ENCODE peak calls at places on chromosomes 12 and 14, in six cellular contexts. One of them, this sample, is unnamed.

GRCh38 chr14:50875359-50876090 is 3.7 kb downstream of the ABHD12B start:
- DNase-seq in endodermal cell: peak; percentile 58
- DNase-seq in AG04450: no peak
- DNase-seq in body of pancreas: no peak
- DNase-seq in ovary: no peak
- DNase-seq in HepG2: peak; percentile 96
- DNase-seq in this sample: no peak

GRCh38 chr12:90514325-90514724 is 440.7 kb downstream of the CCER1 start:
- DNase-seq in AG04450: no peak
- DNase-seq in endodermal cell: no peak
- DNase-seq in ovary: no peak
- DNase-seq in HepG2: no peak
- DNase-seq in body of pancreas: no peak
- DNase-seq in this sample: no peak

GRCh38 chr12:45208604-45209487 is 7.0 kb upstream of the ANO6 start:
- DNase-seq in HepG2: peak; percentile 48
- DNase-seq in body of pancreas: no peak
- DNase-seq in ovary: no peak
- DNase-seq in endodermal cell: no peak
- DNase-seq in AG04450: no peak
- DNase-seq in this sample: no peak

GRCh38 chr12:188910-189621 is 24.9 kb downstream of the SLC6A12 start:
- DNase-seq in body of pancreas: peak; percentile 58
- DNase-seq in ovary: peak; percentile 53
- DNase-seq in endodermal cell: peak; percentile 92
- DNase-seq in HepG2: no peak
- DNase-seq in AG04450: peak; percentile 18
- DNase-seq in this sample: no peak

GRCh38 chr12:7099290-7099996 is 7.2 kb upstream of the C1R start:
- DNase-seq in body of pancreas: no peak
- DNase-seq in endodermal cell: no peak
- DNase-seq in ovary: no peak
- DNase-seq in AG04450: no peak
- DNase-seq in HepG2: no peak
- DNase-seq in this sample: no peak

GRCh38 chr12:89551747-89552146 is 25.9 kb upstream of the POC1B start:
- DNase-seq in ovary: no peak
- DNase-seq in endodermal cell: peak; percentile 27
- DNase-seq in AG04450: no peak
- DNase-seq in HepG2: no peak
- DNase-seq in body of pancreas: no peak
- DNase-seq in this sample: no peak

GRCh38 chr14:45082420-45082819 is 1.5 kb upstream of the PRPF39 start:
- DNase-seq in body of pancreas: no peak
- DNase-seq in HepG2: no peak
- DNase-seq in AG04450: no peak
- DNase-seq in ovary: no peak
- DNase-seq in endodermal cell: no peak
- DNase-seq in this sample: no peak

GRCh38 chr12:107236824-107237467 is 143.6 kb upstream of the CRY1 start:
- DNase-seq in endodermal cell: no peak
- DNase-seq in HepG2: no peak
- DNase-seq in ovary: no peak
- DNase-seq in AG04450: peak; percentile 10
- DNase-seq in body of pancreas: no peak
- DNase-seq in this sample: no peak

GRCh38 chr12:127245437-127245836 is 1021.5 kb upstream of the TMEM132C start:
- DNase-seq in endodermal cell: no peak
- DNase-seq in HepG2: no peak
- DNase-seq in body of pancreas: no peak
- DNase-seq in ovary: no peak
- DNase-seq in AG04450: no peak
- DNase-seq in this sample: no peak

GRCh38 chr14:77838756-77839565 is 39.1 kb downstream of the ADCK1 start:
- DNase-seq in ovary: no peak
- DNase-seq in HepG2: no peak
- DNase-seq in AG04450: no peak
- DNase-seq in body of pancreas: no peak
- DNase-seq in endodermal cell: peak; percentile 47
- DNase-seq in this sample: no peak

GRCh38 chr14:52380294-52380693 is 66.2 kb downstream of the PTGER2 start:
- DNase-seq in AG04450: no peak
- DNase-seq in HepG2: no peak
- DNase-seq in endodermal cell: no peak
- DNase-seq in body of pancreas: no peak
- DNase-seq in ovary: no peak
- DNase-seq in this sample: no peak

GRCh38 chr14:99881011-99881410 is 87.8 kb downstream of the EML1 start:
- DNase-seq in body of pancreas: no peak
- DNase-seq in AG04450: no peak
- DNase-seq in ovary: no peak
- DNase-seq in HepG2: no peak
- DNase-seq in endodermal cell: no peak
- DNase-seq in this sample: no peak

GRCh38 chr12:51980051-51980808 is 26.5 kb upstream of the TAMALIN start:
- DNase-seq in body of pancreas: peak; percentile 74
- DNase-seq in endodermal cell: peak; percentile 90
- DNase-seq in ovary: peak; percentile 49
- DNase-seq in AG04450: no peak
- DNase-seq in HepG2: peak; percentile 50
- DNase-seq in this sample: no peak

GRCh38 chr12:11653215-11653753 is 3.8 kb downstream of the ETV6 start:
- DNase-seq in HepG2: no peak
- DNase-seq in ovary: no peak
- DNase-seq in AG04450: no peak
- DNase-seq in endodermal cell: no peak
- DNase-seq in body of pancreas: no peak
- DNase-seq in this sample: no peak

GRCh38 chr14:90513151-90514014 is 116.6 kb downstream of the CALM1 start:
- DNase-seq in endodermal cell: peak; percentile 75
- DNase-seq in HepG2: peak; percentile 93
- DNase-seq in AG04450: no peak
- DNase-seq in ovary: no peak
- DNase-seq in body of pancreas: peak; percentile 81
- DNase-seq in this sample: no peak

GRCh38 chr12:32585680-32586079 is 93.4 kb upstream of the DNM1L start:
- DNase-seq in body of pancreas: no peak
- DNase-seq in HepG2: no peak
- DNase-seq in ovary: no peak
- DNase-seq in AG04450: no peak
- DNase-seq in endodermal cell: no peak
- DNase-seq in this sample: no peak

GRCh38 chr14:99792551-99793212 is 531 bp upstream of the EML1 start:
- DNase-seq in HepG2: no peak
- DNase-seq in body of pancreas: peak; percentile 32
- DNase-seq in AG04450: no peak
- DNase-seq in endodermal cell: peak; percentile 69
- DNase-seq in ovary: peak; percentile 43
- DNase-seq in this sample: no peak

GRCh38 chr14:102233081-102233480 is 71.9 kb downstream of the MOK start:
- DNase-seq in body of pancreas: no peak
- DNase-seq in ovary: no peak
- DNase-seq in endodermal cell: peak; percentile 35
- DNase-seq in HepG2: no peak
- DNase-seq in AG04450: no peak
- DNase-seq in this sample: no peak

GRCh38 chr12:14554281-14555008 is 13.2 kb downstream of the PLBD1 start:
- DNase-seq in body of pancreas: peak; percentile 85
- DNase-seq in endodermal cell: no peak
- DNase-seq in HepG2: no peak
- DNase-seq in AG04450: no peak
- DNase-seq in ovary: peak; percentile 33
- DNase-seq in this sample: peak; percentile 51

GRCh38 chr14:96146131-96146771 is 58.4 kb upstream of the BDKRB2 start:
- DNase-seq in body of pancreas: peak; percentile 23
- DNase-seq in endodermal cell: no peak
- DNase-seq in HepG2: no peak
- DNase-seq in AG04450: no peak
- DNase-seq in ovary: no peak
- DNase-seq in this sample: peak; percentile 7

GRCh38 chr14:71232506-71232905 is 325.2 kb downstream of the PCNX1 start:
- DNase-seq in ovary: no peak
- DNase-seq in body of pancreas: no peak
- DNase-seq in HepG2: no peak
- DNase-seq in endodermal cell: no peak
- DNase-seq in AG04450: no peak
- DNase-seq in this sample: no peak

GRCh38 chr14:99389171-99389826 is 91.4 kb downstream of the SETD3 start:
- DNase-seq in body of pancreas: no peak
- DNase-seq in endodermal cell: peak; percentile 92
- DNase-seq in HepG2: peak; percentile 21
- DNase-seq in AG04450: no peak
- DNase-seq in ovary: no peak
- DNase-seq in this sample: no peak

GRCh38 chr12:123705935-123706334 is 6.2 kb upstream of the ATP6V0A2 start:
- DNase-seq in HepG2: peak; percentile 12
- DNase-seq in AG04450: no peak
- DNase-seq in body of pancreas: no peak
- DNase-seq in ovary: no peak
- DNase-seq in endodermal cell: no peak
- DNase-seq in this sample: no peak

DNA sequence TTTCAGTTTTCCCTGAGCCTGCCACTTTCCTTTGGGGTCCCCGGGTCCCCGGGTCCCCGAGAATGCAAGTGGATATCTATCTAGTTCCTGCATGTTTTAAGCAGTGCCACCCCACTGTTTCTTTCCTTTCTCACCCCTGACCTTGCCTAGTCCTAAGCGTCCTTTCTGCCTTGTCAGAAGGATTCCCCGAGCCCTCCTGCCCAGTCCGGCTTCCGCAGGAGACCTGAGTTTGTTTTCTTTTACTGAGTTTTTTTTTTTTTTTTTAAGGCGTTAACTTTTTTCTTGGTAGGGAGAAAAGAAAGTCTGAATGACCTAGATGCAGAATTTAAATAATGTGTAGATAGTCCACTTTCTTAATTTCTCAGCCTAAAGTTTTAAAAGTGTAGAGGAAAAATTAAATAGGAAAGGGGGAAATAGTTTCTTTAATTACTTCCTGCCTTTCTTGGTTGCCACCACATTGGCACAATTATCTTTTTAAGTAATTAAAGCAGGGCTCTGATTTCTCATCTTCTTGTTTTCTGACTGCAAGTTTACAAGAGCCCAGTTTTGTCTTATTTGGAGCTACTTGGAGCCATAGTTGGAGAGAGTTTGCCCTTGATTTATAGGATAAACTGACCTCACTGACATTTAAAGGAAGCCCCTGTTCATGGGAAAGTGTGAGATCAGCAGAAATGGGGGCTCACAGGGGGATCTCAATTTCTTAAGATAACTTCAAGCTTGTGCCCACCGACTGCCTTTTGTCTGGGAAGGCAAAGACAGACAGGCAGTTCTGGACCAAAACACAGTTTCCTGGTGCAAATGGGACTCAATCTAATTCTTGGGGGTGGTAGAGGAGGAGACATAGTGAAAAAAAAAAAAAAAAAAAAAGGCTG is 2.9 kb downstream of the PAX9 start:
- DNase-seq in HepG2: no peak
- DNase-seq in body of pancreas: no peak
- DNase-seq in AG04450: no peak
- DNase-seq in endodermal cell: no peak
- DNase-seq in ovary: no peak
- DNase-seq in this sample: no peak
- H3K27me3 ChIP-seq in HepG2: peaks cover 65% of the 10 kb centered on the region
- H3K27me3 ChIP-seq in body of pancreas: peaks cover 3% of the 10 kb centered on the region
- H3K27me3 ChIP-seq in AG04450: peaks cover 80% of the 10 kb centered on the region
- H3K27me3 ChIP-seq in endodermal cell: peaks cover 100% of the 10 kb centered on the region
- H3K27me3 ChIP-seq in ovary: peaks cover 3% of the 10 kb centered on the region
- H3K27me3 ChIP-seq in this sample: peaks cover 14% of the 10 kb centered on the region

GRCh38 chr12:81610955-81611889 is 147.9 kb downstream of the PPFIA2 start:
- DNase-seq in AG04450: no peak
- DNase-seq in HepG2: peak; percentile 28
- DNase-seq in body of pancreas: no peak
- DNase-seq in ovary: no peak
- DNase-seq in endodermal cell: peak; percentile 68
- DNase-seq in this sample: no peak
- TF ChIP-seq CTCF in AG04450: peak; percentile 26
- TF ChIP-seq CTCF in HepG2: peak; percentile 56
- TF ChIP-seq CTCF in body of pancreas: peak; percentile 16
- TF ChIP-seq CTCF in ovary: no peak
- TF ChIP-seq CTCF in endodermal cell: peak; percentile 69
- TF ChIP-seq CTCF in this sample: no peak

GRCh38 chr12:31578632-31579031 is 12.3 kb downstream of the DENND5B start:
- DNase-seq in endodermal cell: no peak
- DNase-seq in HepG2: no peak
- DNase-seq in ovary: peak; percentile 56
- DNase-seq in body of pancreas: no peak
- DNase-seq in AG04450: no peak
- DNase-seq in this sample: no peak
- H3K27ac ChIP-seq in endodermal cell: no peak overlapping the region
- H3K27ac ChIP-seq in HepG2: no peak overlapping the region
- H3K27ac ChIP-seq in ovary: no peak overlapping the region
- H3K27ac ChIP-seq in body of pancreas: peak overlapping the region; percentile 25
- H3K27ac ChIP-seq in AG04450: no peak overlapping the region
- H3K27ac ChIP-seq in this sample: no peak overlapping the region

DNA sequence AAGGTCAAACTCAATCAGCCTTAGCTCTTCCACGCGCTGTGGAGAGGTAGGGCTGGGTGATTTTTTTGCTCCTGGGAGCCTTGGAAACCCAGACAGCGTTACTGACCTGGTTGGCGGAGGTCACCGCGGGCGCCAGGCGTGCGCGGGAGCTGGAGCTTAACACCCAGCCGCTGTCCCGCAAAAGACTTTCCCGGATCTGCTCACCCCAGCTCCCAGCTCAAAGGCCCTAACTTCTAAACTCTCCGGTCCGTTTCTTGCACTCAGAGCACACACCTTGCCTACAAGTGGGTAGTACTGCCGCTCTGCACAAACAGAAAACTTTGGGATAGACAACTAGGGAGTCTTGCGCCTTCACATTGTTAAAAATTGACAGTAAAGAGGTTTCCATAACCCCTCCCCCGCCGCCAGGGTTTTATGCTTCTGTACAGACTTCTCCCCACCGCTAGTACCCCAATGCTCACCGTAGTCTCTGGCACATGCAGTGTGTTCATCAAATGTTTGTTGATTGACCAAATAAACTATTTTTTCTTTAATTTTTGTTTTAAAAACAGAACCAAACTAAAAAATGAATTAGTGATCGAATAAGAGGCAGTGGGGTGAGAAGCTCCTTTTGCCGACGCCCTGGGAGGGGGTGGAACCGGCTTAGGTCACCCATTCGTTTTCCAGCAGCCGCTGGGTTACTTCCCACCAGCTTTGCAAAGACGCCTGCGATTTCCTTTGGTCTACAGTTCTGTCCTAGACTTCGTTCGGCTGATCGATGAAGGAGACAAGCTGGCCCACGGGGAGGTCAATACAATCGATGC is 12.7 kb upstream of the TBX3 start:
- DNase-seq in ovary: no peak
- DNase-seq in endodermal cell: peak; percentile 63
- DNase-seq in HepG2: no peak
- DNase-seq in body of pancreas: no peak
- DNase-seq in AG04450: no peak
- DNase-seq in this sample: no peak
- H3K27me3 ChIP-seq in ovary: no peaks in the 10 kb centered on the region
- H3K27me3 ChIP-seq in endodermal cell: peaks cover 100% of the 10 kb centered on the region
- H3K27me3 ChIP-seq in HepG2: no peaks in the 10 kb centered on the region
- H3K27me3 ChIP-seq in body of pancreas: no peaks in the 10 kb centered on the region
- H3K27me3 ChIP-seq in AG04450: peaks cover 1% of the 10 kb centered on the region
- H3K27me3 ChIP-seq in this sample: peaks cover 40% of the 10 kb centered on the region